ENCODE peak calls at places on chromosomes 6 and 20, in five cellular contexts. K is activated CD4-positive, alpha-beta T cell treated with anti-CD3 and anti-CD28 coated beads for 48 hours; R is HFFc6; L is HFF-Myc; O is HS-27A. G is an unnamed sample.

GRCh38 chr20:38073307-38074010 is 39.9 kb downstream of the RPRD1B start:
- DNase-seq in K (peak; percentile 24), O (peak; percentile 99), R (peak; percentile 84), L (peak; percentile 66), G (peak; percentile 93)

GRCh38 chr6:136586295-136586694 is 36.1 kb upstream of the MAP7 start:
- DNase-seq in K (no peak), L (no peak), R (peak; percentile 84), O (no peak), G (peak; percentile 87)

GRCh38 chr20:34951652-34952051 is 4.0 kb downstream of the GSS start:
- DNase-seq in R (no peak), O (no peak), L (no peak), K (no peak), G (no peak)

GRCh38 chr6:45505470-45505869 is 127.7 kb upstream of the SUPT3H start:
- DNase-seq in R (no peak), O (no peak), L (no peak), K (no peak), G (no peak)

GRCh38 chr6:21277601-21278043 is 315.9 kb upstream of the SOX4 start:
- DNase-seq in R (no peak), K (no peak), L (no peak), O (no peak), G (no peak)

GRCh38 chr20:22827916-22828315 is 207.2 kb upstream of the SSTR4 start:
- DNase-seq in L (no peak), O (no peak), K (no peak), R (no peak), G (no peak)

GRCh38 chr6:30844118-30844535 is 40.2 kb upstream of the DDR1 start:
- DNase-seq in O (peak; percentile 66), K (no peak), R (peak; percentile 46), L (no peak), G (no peak)

GRCh38 chr6:142531727-142532126 is 229.9 kb downstream of the ADGRG6 start:
- DNase-seq in K (no peak), O (peak; percentile 36), R (peak; percentile 19), L (no peak), G (no peak)

GRCh38 chr6:33277663-33278391 is 904 bp downstream of the B3GALT4 start:
- DNase-seq in R (no peak), K (peak; percentile 55), L (no peak), O (no peak), G (no peak)

GRCh38 chr6:46042355-46042999 is 26.8 kb upstream of the CLIC5 start:
- DNase-seq in R (peak; percentile 9), O (no peak), K (peak; percentile 16), L (peak; percentile 32), G (no peak)